ENCODE peak calls at places on chromosomes 11 and 22, in five cellular contexts. O is pancreas, U is uterus, D is lower lobe of right lung, L is dorsolateral prefrontal cortex. R is an unnamed sample.

GRCh38 chr11:83004855-83005556 is 66.7 kb downstream of the RAB30 start:
- DNase-seq in D (no peak), L (no peak), O (no peak), U (no peak), R (no peak)

GRCh38 chr11:26575946-26576345 is 3.9 kb upstream of the MUC15 start:
- DNase-seq in L (no peak), U (no peak), D (no peak), O (no peak), R (no peak)

GRCh38 chr11:93821617-93822016 is 28.8 kb downstream of the VSTM5 start:
- DNase-seq in D (no peak), L (no peak), O (no peak), U (no peak), R (no peak)

GRCh38 chr22:19806213-19807160 is 45.9 kb downstream of the TBX1 start:
- DNase-seq in U (peak; percentile 38), O (no peak), L (no peak), D (peak; percentile 82), R (no peak)

GRCh38 chr11:69183613-69184012 is 27.9 kb downstream of the SMIM38 start:
- DNase-seq in U (no peak), D (no peak), L (no peak), O (no peak), R (no peak)

GRCh38 chr22:32587449-32587848 is 112.8 kb downstream of the FBXO7 start:
- DNase-seq in L (no peak), D (no peak), U (peak; percentile 93), O (peak; percentile 3), R (peak; percentile 42)

GRCh38 chr11:8090756-8091155 is 9.7 kb downstream of the TUB start:
- DNase-seq in U (peak; percentile 45), O (no peak), L (peak; percentile 62), D (no peak), R (no peak)

GRCh38 chr22:49607821-49608220 is 219.9 kb downstream of the BRD1 start:
- DNase-seq in D (no peak), O (no peak), L (no peak), U (no peak), R (no peak)

GRCh38 chr11:118635237-118635591 is 27.8 kb downstream of the PHLDB1 start:
- DNase-seq in O (no peak), D (no peak), L (no peak), U (no peak), R (no peak)

GRCh38 chr11:107591446-107592236 is 694 bp downstream of the ELMOD1 start:
- DNase-seq in L (peak; percentile 40), U (no peak), O (no peak), D (no peak), R (no peak)

GRCh38 chr11:94934362-94934761 is 39.0 kb downstream of the CWC15 start:
- DNase-seq in O (no peak), U (no peak), L (peak; percentile 63), D (no peak), R (no peak)

GRCh38 chr11:556857-557256 is 3.7 kb downstream of the LMNTD2 start:
- DNase-seq in L (no peak), O (no peak), U (no peak), D (no peak), R (no peak)

GRCh38 chr11:24386551-24387404 is 110.1 kb upstream of the LUZP2 start:
- DNase-seq in U (no peak), O (no peak), L (no peak), D (no peak), R (no peak)

GRCh38 chr11:12282676-12283075 is 94.7 kb upstream of the PARVA start:
- DNase-seq in L (no peak), O (no peak), U (no peak), D (no peak), R (no peak)

GRCh38 chr22:46027219-46028068 is 50.5 kb upstream of the WNT7B start:
- DNase-seq in O (peak; percentile 80), L (peak; percentile 87), D (peak; percentile 80), U (peak; percentile 56), R (no peak)

GRCh38 chr11:10489444-10489785 is 34.4 kb downstream of the AMPD3 start:
- DNase-seq in U (peak; percentile 9), O (no peak), D (no peak), L (no peak), R (no peak)

GRCh38 chr11:115980747-115981475 is 476.7 kb upstream of the CADM1 start:
- DNase-seq in D (no peak), L (no peak), U (peak; percentile 51), O (no peak), R (no peak)

GRCh38 chr11:62054484-62055121 is 69.2 kb upstream of the INCENP start:
- DNase-seq in D (peak; percentile 54), L (no peak), O (peak; percentile 56), U (peak; percentile 27), R (no peak)

GRCh38 chr11:85717360-85717927 is 31.4 kb upstream of the CCDC89 start:
- DNase-seq in O (no peak), D (no peak), L (no peak), U (no peak), R (no peak)

GRCh38 chr11:11461473-11461872 is 108.4 kb upstream of the CSNK2A3 start:
- DNase-seq in U (no peak), D (no peak), L (peak; percentile 66), O (no peak), R (peak; percentile 12)

GRCh38 chr11:11010624-11011127 is 152.8 kb upstream of the ZBED5 start:
- DNase-seq in D (peak; percentile 62), O (no peak), L (no peak), U (no peak), R (no peak)

GRCh38 chr11:134519788-134520187 is 107.7 kb upstream of the B3GAT1 start:
- DNase-seq in U (no peak), D (peak; percentile 7), O (no peak), L (no peak), R (no peak)

GRCh38 chr22:32558681-32559355 is 84.2 kb downstream of the FBXO7 start:
- DNase-seq in L (no peak), O (no peak), D (no peak), U (peak; percentile 92), R (peak; percentile 43)

GRCh38 chr11:106466441-106467190 is 389.2 kb downstream of the AASDHPPT start:
- DNase-seq in D (no peak), L (no peak), U (no peak), O (peak; percentile 6), R (peak; percentile 66)

GRCh38 chr11:6321356-6321755 is 1.1 kb upstream of the CAVIN3 start:
- DNase-seq in D (no peak), O (no peak), L (no peak), U (peak; percentile 31), R (no peak)

GRCh38 chr11:128187377-128187776 is 400.0 kb downstream of the ETS1 start:
- DNase-seq in D (no peak), L (no peak), U (no peak), O (no peak), R (no peak)

GRCh38 chr22:32466496-32466895 is 2.2 kb upstream of the BPIFC start:
- DNase-seq in L (no peak), O (no peak), U (no peak), D (no peak), R (no peak)

DNA sequence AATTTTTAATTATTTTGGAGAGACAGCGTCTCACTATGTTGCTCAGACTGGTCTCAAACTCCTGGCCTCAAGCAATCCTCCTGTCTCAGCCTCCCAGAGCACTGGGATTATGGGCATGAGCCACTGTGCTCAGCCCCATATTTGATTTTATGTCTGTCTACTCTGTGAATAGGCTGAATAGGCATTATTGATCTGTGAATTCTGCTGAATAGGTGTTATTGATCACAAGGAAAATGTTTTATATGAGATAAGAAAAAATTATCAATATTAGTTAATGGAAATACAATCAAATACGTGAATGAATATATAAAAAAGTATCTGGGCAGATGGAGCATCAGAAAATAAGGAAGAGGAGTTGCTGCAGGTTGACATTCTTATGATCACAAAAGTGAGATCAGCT is 483.4 kb upstream of the LARGE1 start:
- DNase-seq in D (no peak), L (no peak), U (no peak), O (no peak), R (no peak)
- H3K4me3 ChIP-seq in D (no peak overlapping the region), L (no peak overlapping the region), U (no peak overlapping the region), O (no peak overlapping the region), R (no peak overlapping the region)

DNA sequence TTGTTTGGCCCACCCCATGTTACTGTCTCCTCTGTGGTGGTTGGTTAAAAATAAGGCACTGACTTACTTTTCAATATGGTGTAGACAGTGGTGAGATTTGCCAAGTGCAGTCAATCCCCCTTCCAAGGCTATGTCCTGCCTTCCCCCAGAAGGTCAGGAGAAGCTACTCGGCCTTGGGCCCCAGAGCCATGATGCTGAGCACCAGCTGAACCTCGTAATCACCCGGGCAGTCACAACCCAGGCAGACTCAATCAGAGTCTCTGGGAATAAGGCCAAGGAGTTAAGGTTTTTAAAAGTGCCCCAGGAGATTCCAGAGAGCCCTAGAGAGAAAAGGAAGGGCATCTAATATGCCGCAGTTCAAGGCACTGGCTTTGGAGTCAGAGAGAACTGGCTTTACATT is 23.8 kb downstream of the MYO18B start:
- DNase-seq in O (no peak), U (no peak), D (no peak), L (no peak), R (no peak)
- H3K4me3 ChIP-seq in O (no peak overlapping the region), U (no peak overlapping the region), D (no peak overlapping the region), L (no peak overlapping the region), R (no peak overlapping the region)

GRCh38 chr11:111095327-111095726 is 150.2 kb upstream of the POU2AF2 start:
- DNase-seq in O (no peak), D (no peak), U (no peak), L (no peak), R (no peak)
- H3K4me3 ChIP-seq in O (no peak overlapping the region), D (no peak overlapping the region), U (no peak overlapping the region), L (no peak overlapping the region), R (no peak overlapping the region)

GRCh38 chr22:37298748-37299495 is 16.6 kb downstream of the CYTH4 start:
- DNase-seq in L (no peak), U (no peak), D (no peak), O (no peak), R (no peak)

GRCh38 chr22:37300551-37301017 is 18.3 kb downstream of the CYTH4 start:
- DNase-seq in O (no peak), L (no peak), D (no peak), U (no peak), R (no peak)

GRCh38 chr22:37302617-37303555 is 20.6 kb downstream of the CYTH4 start:
- DNase-seq in D (no peak), O (no peak), U (no peak), L (no peak), R (no peak)

GRCh38 chr22:37301144-37301820 is 19.0 kb downstream of the CYTH4 start:
- DNase-seq in D (no peak), O (no peak), U (no peak), L (no peak), R (no peak)

GRCh38 chr22:37299969-37300509 is 17.7 kb downstream of the CYTH4 start:
- DNase-seq in O (no peak), D (no peak), U (no peak), L (no peak), R (no peak)
- H3K4me3 ChIP-seq in O (no peak overlapping the region), D (no peak overlapping the region), U (no peak overlapping the region), L (no peak overlapping the region), R (no peak overlapping the region)

DNA sequence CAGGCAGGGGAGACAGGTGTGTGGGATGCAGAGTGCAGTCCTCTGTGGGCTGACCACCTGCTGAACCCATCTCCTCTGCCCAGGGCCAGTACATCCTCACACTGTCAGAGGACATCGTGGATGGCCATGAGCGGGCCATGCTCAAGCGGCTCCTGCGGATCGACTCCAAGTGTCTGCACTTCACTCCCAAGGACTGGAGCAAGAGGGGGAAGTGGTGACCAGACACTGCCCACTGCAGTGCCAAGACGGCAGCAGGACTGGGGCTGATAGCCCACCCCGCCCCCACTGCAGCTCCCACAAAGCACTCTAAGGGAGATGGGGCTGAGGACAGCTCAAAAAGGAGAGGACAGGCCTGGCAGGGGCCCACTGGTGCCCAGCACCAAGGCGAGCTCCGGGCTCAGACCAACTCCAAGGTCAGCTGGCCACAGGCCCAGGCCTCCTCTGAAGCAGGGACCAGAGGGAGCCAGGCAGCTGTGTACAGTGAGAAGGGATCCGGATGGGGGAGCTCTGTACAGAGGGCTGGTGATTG is 1.6 kb downstream of the RNASEH2C start:
- DNase-seq in D (no peak), O (peak; percentile 76), L (no peak), U (no peak), R (no peak)
- H3K4me3 ChIP-seq in D (peak overlapping the region; percentile 74), O (no peak overlapping the region), L (peak overlapping the region; percentile 90), U (no peak overlapping the region), R (peak overlapping the region; percentile 73)

R was measured in skeletal muscle cell.